ENCODE peak calls at places on chromosomes 6 and 20, in ten cellular contexts. Z is fibroblast of lung; T is CD8-positive, alpha-beta T cell; Y is cardiac muscle cell; O is right lobe of liver; V is PC-9; X is A673; J is tibial artery; A is IMR-90; Q is left lung. P is an unnamed sample.
A peak's percentile ranks its signal among the peaks of the same experiment; 100 is the strongest.

GRCh38 chr6:167576798-167577528 is 249.7 kb upstream of the AFDN start:
- DNase-seq in Z (no peak), T (no peak), Y (no peak), O (no peak), V (no peak), X (no peak), J (no peak), A (no peak), Q (peak; percentile 59), P (no peak)

GRCh38 chr6:152161501-152161900 is 354.0 kb downstream of the ESR1 start:
- DNase-seq in Z (peak; percentile 26), T (no peak), Y (peak; percentile 19), O (no peak), V (no peak), X (no peak), J (no peak), A (peak; percentile 78), Q (no peak), P (no peak)

GRCh38 chr6:101348816-101349215 is 44.7 kb upstream of the GRIK2 start:
- DNase-seq in Z (no peak), T (no peak), Y (no peak), O (no peak), V (no peak), X (no peak), J (no peak), A (no peak), Q (no peak), P (no peak)

GRCh38 chr6:49841424-49841823 is 24.9 kb downstream of the CRISP1 start:
- DNase-seq in Z (no peak), T (no peak), Y (no peak), O (no peak), V (no peak), X (no peak), J (no peak), A (no peak), Q (no peak), P (no peak)

GRCh38 chr6:25053875-25054371 is 118.2 kb upstream of the RIPOR2 start:
- DNase-seq in Z (peak; percentile 84), T (no peak), Y (peak; percentile 74), O (no peak), V (no peak), X (peak; percentile 88), J (no peak), A (peak; percentile 88), Q (no peak), P (no peak)

GRCh38 chr6:13870185-13870584 is 54.6 kb upstream of the RNF182 start:
- DNase-seq in Z (no peak), T (no peak), Y (no peak), O (no peak), V (no peak), X (no peak), J (no peak), A (no peak), Q (no peak), P (no peak)

GRCh38 chr20:48944663-48945297 is 23.3 kb downstream of the ARFGEF2 start:
- DNase-seq in Z (no peak), T (no peak), Y (no peak), O (no peak), V (no peak), X (no peak), J (no peak), A (no peak), Q (no peak), P (no peak)

GRCh38 chr20:63706027-63706695 is 1.6 kb downstream of the ARFRP1 start:
- DNase-seq in Z (no peak), T (no peak), Y (no peak), O (peak; percentile 45), V (no peak), X (no peak), J (no peak), A (no peak), Q (peak; percentile 51), P (no peak)

GRCh38 chr20:38298768-38299288 is 5.1 kb upstream of the BPI start:
- DNase-seq in Z (peak; percentile 79), T (no peak), Y (peak; percentile 96), O (peak; percentile 89), V (no peak), X (no peak), J (peak; percentile 92), A (peak; percentile 48), Q (no peak), P (no peak)

GRCh38 chr6:46486186-46486585 is 5.1 kb downstream of the RCAN2 start:
- DNase-seq in Z (no peak), T (no peak), Y (no peak), O (no peak), V (no peak), X (no peak), J (no peak), A (no peak), Q (no peak), P (no peak)

GRCh38 chr20:62622877-62623487 is 19.3 kb upstream of the SLCO4A1 start:
- DNase-seq in Z (no peak), T (no peak), Y (no peak), O (no peak), V (peak; percentile 65), X (no peak), J (no peak), A (no peak), Q (peak; percentile 81), P (no peak)

GRCh38 chr6:2999005-2999620 is 581 bp upstream of the NQO2 start:
- DNase-seq in Z (peak; percentile 91), T (no peak), Y (peak; percentile 83), O (peak; percentile 91), V (no peak), X (peak; percentile 40), J (peak; percentile 85), A (peak; percentile 78), Q (no peak), P (no peak)

GRCh38 chr6:13302751-13303667 is 25.3 kb downstream of the TBC1D7 start:
- DNase-seq in Z (peak; percentile 98), T (peak; percentile 19), Y (peak; percentile 99), O (peak; percentile 61), V (peak; percentile 17), X (peak; percentile 90), J (peak; percentile 76), A (peak; percentile 98), Q (peak; percentile 86), P (no peak)

GRCh38 chr6:38579010-38579628 is 60.6 kb downstream of the BTBD9 start:
- DNase-seq in Z (no peak), T (no peak), Y (peak; percentile 20), O (no peak), V (no peak), X (no peak), J (no peak), A (peak; percentile 24), Q (no peak), P (no peak)

GRCh38 chr6:89146748-89147715 is 1.2 kb downstream of the PM20D2 start:
- DNase-seq in Z (peak; percentile 40), T (no peak), Y (peak; percentile 46), O (no peak), V (no peak), X (peak; percentile 39), J (no peak), A (peak; percentile 65), Q (no peak), P (peak; percentile 47)

GRCh38 chr6:108163644-108164536 is 1.9 kb upstream of the NR2E1 start:
- DNase-seq in Z (no peak), T (no peak), Y (no peak), O (no peak), V (no peak), X (no peak), J (no peak), A (no peak), Q (no peak), P (no peak)

GRCh38 chr20:64049060-64049886 is at the start of gene SOX18:
- DNase-seq in Z (peak; percentile 26), T (no peak), Y (peak; percentile 56), O (no peak), V (peak; percentile 51), X (peak; percentile 62), J (no peak), A (peak; percentile 21), Q (no peak), P (no peak)

GRCh38 chr20:219290-220115 is 7.6 kb upstream of the DEFB129 start:
- DNase-seq in Z (peak; percentile 22), T (no peak), Y (peak; percentile 22), O (no peak), V (no peak), X (peak; percentile 60), J (no peak), A (peak; percentile 7), Q (no peak), P (peak; percentile 54)

GRCh38 chr6:26472549-26473245 is 14.9 kb downstream of the BTN2A1 start:
- DNase-seq in Z (no peak), T (no peak), Y (no peak), O (no peak), V (no peak), X (no peak), J (no peak), A (no peak), Q (no peak), P (no peak)
- H3K4me3 ChIP-seq in Z (no peak overlapping the region), T (peak overlapping the region; percentile 17), Y (no peak overlapping the region), O (no peak overlapping the region), V (no peak overlapping the region), X (no peak overlapping the region), J (no peak overlapping the region), A (no peak overlapping the region), Q (peak overlapping the region; percentile 44), P (no peak overlapping the region)

GRCh38 chr6:1625926-1626413 is 16.3 kb downstream of the FOXC1 start:
- DNase-seq in Z (peak; percentile 24), T (no peak), Y (no peak), O (no peak), V (no peak), X (peak; percentile 61), J (no peak), A (no peak), Q (no peak), P (no peak)
- H3K4me3 ChIP-seq in Z (no peak overlapping the region), T (no peak overlapping the region), Y (no peak overlapping the region), O (no peak overlapping the region), V (no peak overlapping the region), X (no peak overlapping the region), J (peak overlapping the region; percentile 91), A (no peak overlapping the region), Q (no peak overlapping the region), P (no peak overlapping the region)

DNA sequence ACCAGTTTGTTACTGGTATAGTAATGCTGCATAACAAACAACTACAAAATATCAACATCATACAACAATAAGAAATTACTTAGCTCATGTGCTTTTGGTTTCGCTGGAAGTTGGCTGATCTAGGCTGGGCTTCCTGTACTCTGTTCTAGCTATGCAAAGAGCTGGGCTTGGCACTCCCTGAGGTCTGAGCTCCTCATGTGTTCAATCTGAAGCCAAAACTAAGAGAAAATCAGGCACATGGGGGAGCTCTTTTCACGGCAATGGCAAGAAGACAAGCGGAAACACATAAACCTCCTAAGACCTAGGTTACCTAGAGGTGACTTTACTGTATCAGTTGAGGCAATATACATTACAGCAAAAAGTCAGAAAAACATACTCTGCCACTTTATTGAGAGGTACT is 574.2 kb downstream of the KHDRBS2 start:
- DNase-seq in Z (no peak), T (no peak), Y (no peak), O (no peak), V (no peak), X (no peak), J (no peak), A (no peak), Q (no peak), P (no peak)
- H3K4me3 ChIP-seq in Z (no peak overlapping the region), T (no peak overlapping the region), Y (no peak overlapping the region), O (no peak overlapping the region), V (no peak overlapping the region), X (no peak overlapping the region), J (no peak overlapping the region), A (no peak overlapping the region), Q (no peak overlapping the region), P (no peak overlapping the region)

DNA sequence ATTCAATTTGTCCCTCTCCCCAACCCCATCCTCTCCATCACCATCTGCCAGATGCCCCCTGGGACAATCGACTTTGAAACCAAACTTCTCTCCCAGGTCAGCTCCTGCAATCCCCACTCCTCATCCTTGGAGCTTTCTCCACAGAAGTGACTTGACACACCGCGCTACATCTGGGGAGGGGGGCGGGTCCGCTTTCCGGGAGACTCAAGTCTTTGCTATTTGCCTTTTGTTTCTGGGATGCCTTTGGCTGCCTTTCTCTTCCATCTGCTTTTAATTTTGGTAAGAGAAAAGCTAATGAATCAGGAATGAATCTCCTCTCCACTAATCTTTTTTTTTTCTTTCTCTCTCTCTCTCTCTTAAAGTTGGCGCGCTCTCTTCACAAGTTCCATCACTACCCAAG is 749 bp upstream of the TPBG start:
- DNase-seq in Z (peak; percentile 85), T (no peak), Y (peak; percentile 77), O (no peak), V (no peak), X (peak; percentile 81), J (no peak), A (peak; percentile 94), Q (no peak), P (no peak)
- H3K4me3 ChIP-seq in Z (peak overlapping the region; percentile 83), T (no peak overlapping the region), Y (peak overlapping the region; percentile 81), O (no peak overlapping the region), V (peak overlapping the region; percentile 87), X (peak overlapping the region; percentile 83), J (peak overlapping the region; percentile 70), A (peak overlapping the region; percentile 68), Q (peak overlapping the region; percentile 58), P (peak overlapping the region; percentile 62)